ENCODE peak calls at places on chromosomes 6 and 20, in ten cellular contexts. C is LNCaP clone FGC; L is ascending aorta; M is WTC11; K is AG04450; Y is foreskin fibroblast; G is thoracic aorta; F is cardiac fibroblast; Z is heart left ventricle; A is CD4-positive, alpha-beta T cell. X is an unnamed sample.

GRCh38 chr20:44026932-44027685 is 112.5 kb downstream of the TOX2 start:
- DNase-seq in C (no peak), L (no peak), M (no peak), K (no peak), Y (peak; percentile 69), G (no peak), F (no peak), Z (no peak), A (no peak), X (no peak)

GRCh38 chr6:167996424-167997199 is 859 bp upstream of the KIF25 start:
- DNase-seq in C (no peak), L (no peak), M (peak; percentile 60), K (no peak), Y (no peak), G (no peak), F (no peak), Z (no peak), A (no peak), X (no peak)

GRCh38 chr6:90369024-90369519 is 72.4 kb upstream of the BACH2 start:
- DNase-seq in C (peak; percentile 89), L (peak; percentile 22), M (no peak), K (peak; percentile 100), Y (peak; percentile 99), G (peak; percentile 63), F (peak; percentile 99), Z (peak; percentile 62), A (no peak), X (no peak)

GRCh38 chr6:54654376-54654775 is 192.2 kb upstream of the FAM83B start:
- DNase-seq in C (no peak), L (no peak), M (no peak), K (no peak), Y (no peak), G (no peak), F (no peak), Z (no peak), A (no peak), X (no peak)

GRCh38 chr6:170259301-170259700 is 31.6 kb downstream of the DLL1 start:
- DNase-seq in C (no peak), L (no peak), M (no peak), K (no peak), Y (no peak), G (no peak), F (no peak), Z (peak; percentile 7), A (no peak), X (no peak)

GRCh38 chr20:3243718-3244358 is 4.8 kb upstream of the SLC4A11 start:
- DNase-seq in C (no peak), L (no peak), M (no peak), K (no peak), Y (no peak), G (no peak), F (no peak), Z (no peak), A (no peak), X (no peak)

GRCh38 chr20:63054103-63054474 is 47.3 kb upstream of the BHLHE23 start:
- DNase-seq in C (no peak), L (no peak), M (peak; percentile 2), K (no peak), Y (no peak), G (no peak), F (no peak), Z (no peak), A (no peak), X (no peak)

GRCh38 chr20:31934968-31935764 is 16.7 kb downstream of the PDRG1 start:
- DNase-seq in C (no peak), L (no peak), M (peak; percentile 49), K (no peak), Y (no peak), G (no peak), F (no peak), Z (no peak), A (no peak), X (no peak)

GRCh38 chr6:165662041-165662491 is 975 bp downstream of the PDE10A start:
- DNase-seq in C (no peak), L (no peak), M (peak; percentile 40), K (no peak), Y (peak; percentile 9), G (no peak), F (peak; percentile 71), Z (peak; percentile 53), A (no peak), X (no peak)

GRCh38 chr6:21900730-21901129 is 307.2 kb downstream of the SOX4 start:
- DNase-seq in C (no peak), L (no peak), M (no peak), K (no peak), Y (peak; percentile 30), G (no peak), F (peak; percentile 36), Z (no peak), A (no peak), X (no peak)

GRCh38 chr6:30834643-30835042 is 49.7 kb upstream of the DDR1 start:
- DNase-seq in C (no peak), L (no peak), M (no peak), K (no peak), Y (no peak), G (no peak), F (no peak), Z (no peak), A (no peak), X (no peak)

GRCh38 chr20:25859649-25860530 is 163.2 kb upstream of the ZNF337 start:
- DNase-seq in C (no peak), L (no peak), M (peak; percentile 72), K (no peak), Y (peak; percentile 75), G (no peak), F (peak; percentile 66), Z (peak; percentile 89), A (peak; percentile 66), X (peak; percentile 45)

GRCh38 chr20:50343125-50343489 is 152.5 kb downstream of the CEBPB start:
- DNase-seq in C (no peak), L (no peak), M (no peak), K (no peak), Y (no peak), G (no peak), F (no peak), Z (no peak), A (no peak), X (no peak)

GRCh38 chr6:14396826-14397517 is 279.4 kb downstream of the CD83 start:
- DNase-seq in C (no peak), L (no peak), M (peak; percentile 91), K (peak; percentile 16), Y (peak; percentile 59), G (no peak), F (peak; percentile 11), Z (no peak), A (no peak), X (peak; percentile 30)
- TF ChIP-seq CTCF in C (no peak), L (no peak), M (peak; percentile 83), K (peak; percentile 48), Y (no peak), G (no peak), F (peak; percentile 17), Z (peak; percentile 5), A (no peak), X (no peak)

DNA sequence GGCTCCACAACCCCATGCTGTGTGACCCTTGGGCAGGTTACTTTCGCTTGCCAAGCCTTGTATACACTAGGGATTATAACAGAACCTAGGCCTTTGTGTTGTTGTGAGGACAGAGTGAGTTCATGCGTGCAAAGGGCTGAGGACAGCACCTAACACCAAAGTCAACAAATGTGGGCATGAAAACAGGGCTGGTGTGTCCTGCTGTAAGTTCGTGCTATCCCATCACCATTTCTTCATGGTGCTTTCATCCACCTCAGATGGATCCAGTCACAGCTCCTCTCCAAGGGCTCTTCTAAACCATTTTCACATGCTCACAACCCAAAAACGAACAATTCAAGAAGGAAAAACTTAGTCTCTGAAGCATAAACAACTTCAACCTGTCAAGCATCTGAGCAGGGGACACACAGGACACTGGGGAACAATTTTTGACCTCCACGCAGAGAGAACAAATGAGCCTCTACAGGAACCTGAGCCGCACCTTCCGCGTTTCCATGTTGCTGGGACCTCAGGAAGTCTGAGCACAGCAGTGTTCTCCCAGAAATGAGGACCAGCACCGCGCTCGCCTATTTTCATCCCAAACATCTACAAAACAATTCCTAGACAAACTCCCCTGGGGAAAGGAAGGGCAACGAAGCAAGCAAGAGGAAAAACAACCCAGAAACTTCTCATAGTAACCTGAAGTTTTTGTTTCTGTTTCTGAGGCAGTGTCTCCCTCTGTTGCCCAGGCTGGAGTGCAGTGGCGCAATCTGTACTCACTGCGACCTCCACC is 3.1 kb downstream of the LRP11 start:
- DNase-seq in C (no peak), L (no peak), M (no peak), K (no peak), Y (no peak), G (no peak), F (peak; percentile 44), Z (no peak), A (no peak), X (no peak)
- TF ChIP-seq CTCF in C (peak; percentile 5), L (no peak), M (no peak), K (peak; percentile 25), Y (no peak), G (no peak), F (no peak), Z (no peak), A (no peak), X (no peak)

GRCh38 chr20:16904751-16905150 is 156.6 kb downstream of the OTOR start:
- DNase-seq in C (no peak), L (no peak), M (no peak), K (no peak), Y (peak; percentile 11), G (no peak), F (no peak), Z (no peak), A (no peak), X (no peak)
- TF ChIP-seq CTCF in C (peak; percentile 25), L (no peak), M (no peak), K (peak; percentile 15), Y (no peak), G (no peak), F (no peak), Z (no peak), A (no peak), X (no peak)

GRCh38 chr6:45310118-45310788 is 17.9 kb upstream of the RUNX2 start:
- DNase-seq in C (no peak), L (no peak), M (peak; percentile 16), K (no peak), Y (no peak), G (no peak), F (no peak), Z (no peak), A (peak; percentile 3), X (no peak)
- TF ChIP-seq CTCF in C (no peak), L (no peak), M (no peak), K (no peak), Y (no peak), G (no peak), F (no peak), Z (no peak), A (no peak), X (no peak)

X was measured in activated B cell treated with CpG ODN at 0.5 μM for 24 hours.